ENCODE peak calls at places on chromosomes 1 and 21, in seven cellular contexts. One of them, this sample, is unnamed.

GRCh38 chr1:202760589-202760988 is 47.6 kb downstream of the KDM5B start:
- DNase-seq in transverse colon: no peak
- DNase-seq in stomach: no peak
- DNase-seq in GM12878: no peak
- DNase-seq in K562: no peak
- DNase-seq in sigmoid colon: no peak
- DNase-seq in SK-N-SH: no peak
- DNase-seq in this sample: no peak

GRCh38 chr21:44704636-44705001 is 6.8 kb downstream of the TSPEAR start:
- DNase-seq in K562: no peak
- DNase-seq in transverse colon: no peak
- DNase-seq in stomach: no peak
- DNase-seq in SK-N-SH: peak; percentile 15
- DNase-seq in GM12878: no peak
- DNase-seq in sigmoid colon: peak; percentile 34
- DNase-seq in this sample: no peak

GRCh38 chr1:210262167-210262896 is 29.7 kb downstream of the SERTAD4 start:
- DNase-seq in transverse colon: no peak
- DNase-seq in sigmoid colon: peak; percentile 69
- DNase-seq in stomach: no peak
- DNase-seq in GM12878: no peak
- DNase-seq in SK-N-SH: peak; percentile 41
- DNase-seq in K562: no peak
- DNase-seq in this sample: no peak

GRCh38 chr1:235931181-235931738 is 64.6 kb upstream of the LYST start:
- DNase-seq in transverse colon: no peak
- DNase-seq in SK-N-SH: no peak
- DNase-seq in K562: no peak
- DNase-seq in stomach: no peak
- DNase-seq in sigmoid colon: no peak
- DNase-seq in GM12878: no peak
- DNase-seq in this sample: no peak

GRCh38 chr1:50357186-50357585 is 66.1 kb downstream of the DMRTA2 start:
- DNase-seq in K562: no peak
- DNase-seq in transverse colon: no peak
- DNase-seq in sigmoid colon: no peak
- DNase-seq in stomach: no peak
- DNase-seq in SK-N-SH: no peak
- DNase-seq in GM12878: no peak
- DNase-seq in this sample: no peak

GRCh38 chr1:14894811-14895524 is 258.6 kb upstream of the TMEM51 start:
- DNase-seq in transverse colon: peak; percentile 17
- DNase-seq in stomach: peak; percentile 33
- DNase-seq in SK-N-SH: no peak
- DNase-seq in K562: no peak
- DNase-seq in GM12878: no peak
- DNase-seq in sigmoid colon: no peak
- DNase-seq in this sample: no peak

GRCh38 chr1:28073867-28074266 is 14.5 kb downstream of the EYA3 start:
- DNase-seq in sigmoid colon: no peak
- DNase-seq in transverse colon: no peak
- DNase-seq in SK-N-SH: no peak
- DNase-seq in stomach: no peak
- DNase-seq in GM12878: no peak
- DNase-seq in K562: no peak
- DNase-seq in this sample: no peak

GRCh38 chr1:33986389-33987095 is 122.7 kb downstream of the HMGB4 start:
- DNase-seq in K562: no peak
- DNase-seq in GM12878: no peak
- DNase-seq in transverse colon: peak; percentile 16
- DNase-seq in sigmoid colon: peak; percentile 84
- DNase-seq in SK-N-SH: no peak
- DNase-seq in stomach: peak; percentile 45
- DNase-seq in this sample: no peak

GRCh38 chr1:84467298-84467697 is 11.8 kb upstream of the RPF1 start:
- DNase-seq in stomach: no peak
- DNase-seq in K562: no peak
- DNase-seq in sigmoid colon: no peak
- DNase-seq in SK-N-SH: no peak
- DNase-seq in transverse colon: no peak
- DNase-seq in GM12878: no peak
- DNase-seq in this sample: no peak

GRCh38 chr21:16605588-16605987 is 875.8 kb downstream of the USP25 start:
- DNase-seq in SK-N-SH: peak; percentile 56
- DNase-seq in K562: no peak
- DNase-seq in GM12878: no peak
- DNase-seq in stomach: no peak
- DNase-seq in transverse colon: no peak
- DNase-seq in sigmoid colon: no peak
- DNase-seq in this sample: no peak

GRCh38 chr1:17878837-17879236 is 123.7 kb downstream of the ACTL8 start:
- DNase-seq in sigmoid colon: no peak
- DNase-seq in K562: no peak
- DNase-seq in SK-N-SH: peak; percentile 67
- DNase-seq in stomach: no peak
- DNase-seq in transverse colon: no peak
- DNase-seq in GM12878: no peak
- DNase-seq in this sample: no peak

GRCh38 chr21:33552999-33553598 is 10.3 kb downstream of the SON start:
- DNase-seq in K562: no peak
- DNase-seq in sigmoid colon: no peak
- DNase-seq in GM12878: no peak
- DNase-seq in SK-N-SH: no peak
- DNase-seq in stomach: no peak
- DNase-seq in transverse colon: no peak
- DNase-seq in this sample: no peak

GRCh38 chr21:33554236-33554981 is 11.6 kb downstream of the SON start:
- DNase-seq in sigmoid colon: no peak
- DNase-seq in stomach: no peak
- DNase-seq in K562: no peak
- DNase-seq in GM12878: no peak
- DNase-seq in transverse colon: no peak
- DNase-seq in SK-N-SH: no peak
- DNase-seq in this sample: no peak

GRCh38 chr21:33550772-33551660 is 8.2 kb downstream of the SON start:
- DNase-seq in transverse colon: no peak
- DNase-seq in sigmoid colon: no peak
- DNase-seq in GM12878: no peak
- DNase-seq in K562: no peak
- DNase-seq in stomach: no peak
- DNase-seq in SK-N-SH: no peak
- DNase-seq in this sample: no peak

GRCh38 chr21:33551664-33552063 is 8.8 kb downstream of the SON start:
- DNase-seq in transverse colon: no peak
- DNase-seq in stomach: no peak
- DNase-seq in sigmoid colon: no peak
- DNase-seq in K562: no peak
- DNase-seq in GM12878: no peak
- DNase-seq in SK-N-SH: no peak
- DNase-seq in this sample: no peak

GRCh38 chr21:33552093-33552998 is 9.5 kb downstream of the SON start:
- DNase-seq in SK-N-SH: peak; percentile 38
- DNase-seq in transverse colon: no peak
- DNase-seq in GM12878: no peak
- DNase-seq in sigmoid colon: no peak
- DNase-seq in stomach: no peak
- DNase-seq in K562: no peak
- DNase-seq in this sample: no peak
- TF ChIP-seq POLR2AphosphoS5 in SK-N-SH: no peak
- TF ChIP-seq POLR2AphosphoS5 in transverse colon: peak; percentile 17
- TF ChIP-seq POLR2AphosphoS5 in GM12878: peak; percentile 81
- TF ChIP-seq POLR2AphosphoS5 in sigmoid colon: no peak
- TF ChIP-seq POLR2AphosphoS5 in stomach: no peak
- TF ChIP-seq POLR2AphosphoS5 in K562: peak; percentile 29
- TF ChIP-seq POLR2AphosphoS5 in this sample: no peak

GRCh38 chr21:42021751-42022430 is 11.7 kb upstream of the ZBTB21 start:
- DNase-seq in sigmoid colon: peak; percentile 44
- DNase-seq in SK-N-SH: no peak
- DNase-seq in K562: no peak
- DNase-seq in stomach: no peak
- DNase-seq in transverse colon: no peak
- DNase-seq in GM12878: no peak
- DNase-seq in this sample: peak; percentile 59
- TF ChIP-seq EP300 in sigmoid colon: no peak
- TF ChIP-seq EP300 in SK-N-SH: no peak
- TF ChIP-seq EP300 in K562: no peak
- TF ChIP-seq EP300 in stomach: no peak
- TF ChIP-seq EP300 in transverse colon: no peak
- TF ChIP-seq EP300 in GM12878: no peak
- TF ChIP-seq EP300 in this sample: no peak

DNA sequence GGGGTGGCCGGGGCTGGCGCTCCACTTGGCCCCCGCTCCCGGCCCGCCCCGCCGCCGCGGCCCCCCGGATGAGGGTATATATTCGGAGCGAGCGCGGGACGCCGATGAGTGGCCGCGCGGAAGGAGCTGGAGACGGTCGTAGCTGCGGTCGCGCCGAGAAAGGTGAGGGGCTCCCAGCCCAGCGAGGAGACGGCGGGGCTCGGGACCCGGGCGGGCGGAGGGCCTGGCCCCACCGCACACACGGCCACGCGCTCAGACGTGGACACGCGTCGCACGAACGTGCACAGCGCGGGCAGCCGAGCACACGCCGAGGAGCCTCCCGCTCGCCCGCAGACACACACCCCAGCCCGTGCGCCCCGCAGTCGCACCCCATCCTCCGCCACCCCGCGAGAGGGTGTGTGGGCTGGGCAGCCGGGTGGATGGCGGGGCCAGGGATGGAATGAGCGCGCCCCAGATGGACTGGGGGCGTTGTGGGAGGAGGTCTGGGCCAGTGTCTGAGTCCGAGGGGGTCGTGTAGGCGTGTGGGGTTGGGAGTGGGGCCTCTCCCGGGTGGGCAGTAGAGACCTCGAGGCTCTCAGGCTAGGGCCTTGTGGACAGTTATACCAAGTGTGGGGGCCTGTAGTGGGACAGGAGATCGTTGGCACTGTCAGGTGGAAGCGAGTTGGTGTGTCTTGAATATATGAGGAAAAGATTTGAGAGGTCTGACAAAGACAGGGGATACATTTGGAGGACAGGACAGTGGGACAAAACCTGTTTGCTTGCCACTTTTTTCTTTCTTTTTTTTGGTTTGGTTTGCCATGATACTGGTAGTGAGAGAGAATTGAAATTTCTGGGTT is at the start of gene UAP1:
- DNase-seq in GM12878: no peak
- DNase-seq in stomach: no peak
- DNase-seq in transverse colon: no peak
- DNase-seq in SK-N-SH: no peak
- DNase-seq in sigmoid colon: peak; percentile 81
- DNase-seq in K562: no peak
- DNase-seq in this sample: peak; percentile 77
- TF ChIP-seq POLR2AphosphoS5 in GM12878: peak; percentile 58
- TF ChIP-seq POLR2AphosphoS5 in stomach: peak; percentile 1
- TF ChIP-seq POLR2AphosphoS5 in transverse colon: peak; percentile 97
- TF ChIP-seq POLR2AphosphoS5 in SK-N-SH: peak; percentile 52
- TF ChIP-seq POLR2AphosphoS5 in sigmoid colon: peak; percentile 94
- TF ChIP-seq POLR2AphosphoS5 in K562: peak; percentile 93
- TF ChIP-seq POLR2AphosphoS5 in this sample: peak; percentile 86

DNA sequence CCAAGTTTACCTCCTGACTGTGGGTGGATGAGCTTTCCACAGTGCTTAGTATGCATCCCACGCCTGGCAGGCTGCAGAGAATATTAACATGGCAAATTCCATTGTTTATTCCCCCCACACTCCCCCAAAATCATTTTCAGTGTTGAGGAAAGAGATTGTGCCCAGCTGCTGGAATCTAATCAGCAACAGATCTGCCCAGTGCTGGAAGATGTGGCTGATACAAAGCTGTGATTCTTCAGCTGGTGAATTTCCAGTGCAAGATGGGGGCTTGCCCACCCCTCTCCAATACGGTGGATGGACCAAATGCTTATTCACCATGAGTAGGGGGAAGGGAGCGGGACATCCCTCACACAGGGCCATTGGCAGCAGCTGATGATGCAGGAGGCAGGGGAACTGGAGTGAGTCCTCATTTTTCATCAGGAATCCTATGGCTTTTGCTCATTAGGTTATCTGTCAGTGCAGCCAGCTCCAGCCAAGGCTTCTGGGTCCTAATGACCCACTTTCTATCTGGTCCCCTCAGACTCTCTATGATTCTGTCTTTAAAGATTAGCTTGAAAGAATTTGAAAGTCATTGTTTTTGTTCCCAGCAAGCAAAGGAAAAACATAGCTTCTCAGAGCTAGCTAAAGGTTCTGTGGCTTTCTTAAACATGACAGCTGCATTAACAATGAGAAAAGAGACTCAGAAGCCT is 39.8 kb upstream of the KCNA3 start:
- DNase-seq in K562: no peak
- DNase-seq in sigmoid colon: no peak
- DNase-seq in transverse colon: no peak
- DNase-seq in SK-N-SH: peak; percentile 46
- DNase-seq in stomach: no peak
- DNase-seq in GM12878: no peak
- DNase-seq in this sample: no peak
- TF ChIP-seq EP300 in K562: no peak
- TF ChIP-seq EP300 in sigmoid colon: no peak
- TF ChIP-seq EP300 in transverse colon: no peak
- TF ChIP-seq EP300 in SK-N-SH: no peak
- TF ChIP-seq EP300 in stomach: no peak
- TF ChIP-seq EP300 in GM12878: no peak
- TF ChIP-seq EP300 in this sample: no peak

GRCh38 chr1:194420706-194421105 is 1234.3 kb upstream of the B3GALT2 start:
- DNase-seq in SK-N-SH: no peak
- DNase-seq in stomach: no peak
- DNase-seq in GM12878: no peak
- DNase-seq in transverse colon: no peak
- DNase-seq in sigmoid colon: no peak
- DNase-seq in K562: no peak
- DNase-seq in this sample: no peak
- TF ChIP-seq POLR2AphosphoS5 in SK-N-SH: no peak
- TF ChIP-seq POLR2AphosphoS5 in stomach: no peak
- TF ChIP-seq POLR2AphosphoS5 in GM12878: no peak
- TF ChIP-seq POLR2AphosphoS5 in transverse colon: no peak
- TF ChIP-seq POLR2AphosphoS5 in sigmoid colon: no peak
- TF ChIP-seq POLR2AphosphoS5 in K562: no peak
- TF ChIP-seq POLR2AphosphoS5 in this sample: no peak

GRCh38 chr21:28991861-28992525 is 684 bp downstream of the LTN1 start:
- DNase-seq in GM12878: no peak
- DNase-seq in sigmoid colon: no peak
- DNase-seq in SK-N-SH: no peak
- DNase-seq in transverse colon: no peak
- DNase-seq in K562: peak; percentile 18
- DNase-seq in stomach: no peak
- DNase-seq in this sample: no peak

GRCh38 chr21:28992526-28993292 is at the start of gene LTN1:
- DNase-seq in SK-N-SH: peak; percentile 96
- DNase-seq in K562: peak; percentile 98
- DNase-seq in GM12878: peak; percentile 99
- DNase-seq in transverse colon: peak; percentile 99
- DNase-seq in stomach: peak; percentile 99
- DNase-seq in sigmoid colon: peak; percentile 100
- DNase-seq in this sample: peak; percentile 99

GRCh38 chr21:28993293-28993629 is 584 bp upstream of the LTN1 start:
- DNase-seq in stomach: no peak
- DNase-seq in K562: no peak
- DNase-seq in transverse colon: no peak
- DNase-seq in GM12878: no peak
- DNase-seq in sigmoid colon: no peak
- DNase-seq in SK-N-SH: peak; percentile 15
- DNase-seq in this sample: no peak
- TF ChIP-seq EP300 in stomach: no peak
- TF ChIP-seq EP300 in K562: no peak
- TF ChIP-seq EP300 in transverse colon: no peak
- TF ChIP-seq EP300 in GM12878: no peak
- TF ChIP-seq EP300 in sigmoid colon: no peak
- TF ChIP-seq EP300 in SK-N-SH: no peak
- TF ChIP-seq EP300 in this sample: no peak

This sample was measured in suprapubic skin.